ENCODE peak calls at places on chromosomes 1 and 21, in ten cellular contexts. Y is left ventricle myocardium inferior, N is GM12865, O is thyroid gland, A is keratinocyte, K is fibroblast of mammary gland, Z is astrocyte of the cerebellum, G is fibroblast of pulmonary artery, I is PC-3, V is GM23338. U is an unnamed sample.

GRCh38 chr1:156675715-156676311 is 1.4 kb downstream of the NES start:
- DNase-seq in Y (peak; percentile 48), N (no peak), O (no peak), A (no peak), K (no peak), Z (no peak), G (no peak), I (no peak), V (peak; percentile 65), U (peak; percentile 72)

GRCh38 chr1:11169202-11169601 is 20.0 kb upstream of the ANGPTL7 start:
- DNase-seq in Y (no peak), N (no peak), O (no peak), A (no peak), K (no peak), Z (no peak), G (no peak), I (no peak), V (no peak), U (no peak)

GRCh38 chr1:185567006-185567405 is 167.2 kb upstream of the HMCN1 start:
- DNase-seq in Y (no peak), N (peak; percentile 66), O (no peak), A (no peak), K (peak; percentile 22), Z (peak; percentile 59), G (peak; percentile 89), I (peak; percentile 44), V (no peak), U (peak; percentile 36)

GRCh38 chr1:228460830-228461229 is 26.4 kb upstream of the RNF187 start:
- DNase-seq in Y (no peak), N (no peak), O (no peak), A (no peak), K (no peak), Z (no peak), G (no peak), I (no peak), V (no peak), U (no peak)

GRCh38 chr1:117237701-117238413 is 27.1 kb upstream of the VTCN1 start:
- DNase-seq in Y (no peak), N (no peak), O (no peak), A (no peak), K (peak; percentile 48), Z (no peak), G (peak; percentile 26), I (peak; percentile 15), V (peak; percentile 11), U (no peak)

GRCh38 chr1:97501628-97502027 is 419.2 kb downstream of the DPYD start:
- DNase-seq in Y (no peak), N (no peak), O (no peak), A (no peak), K (no peak), Z (no peak), G (no peak), I (no peak), V (no peak), U (no peak)

GRCh38 chr1:230744382-230744781 is 2.8 kb upstream of the CAPN9 start:
- DNase-seq in Y (no peak), N (no peak), O (no peak), A (no peak), K (peak; percentile 13), Z (peak; percentile 32), G (peak; percentile 16), I (peak; percentile 79), V (no peak), U (peak; percentile 29)

GRCh38 chr1:223775711-223776074 is 63.4 kb downstream of the CAPN2 start:
- DNase-seq in Y (no peak), N (no peak), O (no peak), A (no peak), K (no peak), Z (no peak), G (no peak), I (no peak), V (no peak), U (no peak)

GRCh38 chr1:196425513-196425912 is 182.7 kb downstream of the KCNT2 start:
- DNase-seq in Y (no peak), N (no peak), O (no peak), A (no peak), K (no peak), Z (no peak), G (no peak), I (no peak), V (no peak), U (no peak)

GRCh38 chr1:43873851-43874250 is 59.8 kb upstream of the ARTN start:
- DNase-seq in Y (no peak), N (no peak), O (no peak), A (no peak), K (no peak), Z (no peak), G (no peak), I (no peak), V (no peak), U (no peak)

GRCh38 chr1:153220606-153221303 is 3.4 kb downstream of the PRR9 start:
- DNase-seq in Y (no peak), N (no peak), O (no peak), A (no peak), K (no peak), Z (no peak), G (no peak), I (no peak), V (no peak), U (no peak)

GRCh38 chr21:36654341-36654740 is 44.6 kb upstream of the SIM2 start:
- DNase-seq in Y (no peak), N (no peak), O (no peak), A (no peak), K (no peak), Z (no peak), G (no peak), I (no peak), V (no peak), U (no peak)

GRCh38 chr1:112501810-112502641 is 6.7 kb upstream of the WNT2B start:
- DNase-seq in Y (peak; percentile 74), N (peak; percentile 56), O (peak; percentile 73), A (no peak), K (peak; percentile 67), Z (peak; percentile 49), G (peak; percentile 72), I (peak; percentile 64), V (peak; percentile 67), U (peak; percentile 70)

GRCh38 chr1:214318356-214318755 is 37.4 kb downstream of the SMYD2 start:
- DNase-seq in Y (no peak), N (peak; percentile 28), O (no peak), A (no peak), K (peak; percentile 95), Z (peak; percentile 35), G (peak; percentile 24), I (no peak), V (no peak), U (no peak)

DNA sequence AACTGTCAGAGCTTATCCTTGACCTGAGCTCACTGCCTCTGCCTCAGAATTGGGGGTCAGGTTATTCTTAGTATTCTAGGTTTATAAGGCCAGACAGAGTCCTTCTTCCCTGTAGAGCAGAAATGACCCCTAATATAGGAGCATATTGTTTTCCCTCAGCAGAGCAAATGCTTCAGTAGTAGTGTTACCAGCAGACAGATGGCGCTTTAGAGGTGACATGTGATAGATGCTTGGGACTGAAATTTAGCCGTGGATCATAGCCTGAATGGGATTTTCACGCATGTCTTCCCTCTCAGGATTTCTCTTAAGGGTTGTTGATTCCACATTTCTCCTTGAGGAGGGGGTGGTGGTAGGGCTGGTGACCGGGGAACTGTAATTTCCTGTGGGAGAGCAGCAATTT is 24.5 kb downstream of the ADARB1 start:
- DNase-seq in Y (no peak), N (peak; percentile 43), O (no peak), A (no peak), K (peak; percentile 16), Z (no peak), G (peak; percentile 36), I (peak; percentile 52), V (peak; percentile 58), U (no peak)
- TF ChIP-seq CTCF in Y (peak; percentile 58), N (peak; percentile 52), O (no peak), A (peak; percentile 53), K (peak; percentile 40), Z (peak; percentile 51), G (peak; percentile 53), I (peak; percentile 80), V (peak; percentile 66), U (peak; percentile 44)

GRCh38 chr1:205629751-205630150 is 2.1 kb downstream of the ELK4 start:
- DNase-seq in Y (no peak), N (peak; percentile 40), O (no peak), A (no peak), K (no peak), Z (no peak), G (no peak), I (no peak), V (no peak), U (no peak)
- H3K4me3 ChIP-seq in Y (peak overlapping the region; percentile 80), N (peak overlapping the region; percentile 98), O (no peak overlapping the region), A (peak overlapping the region; percentile 94), K (no peak overlapping the region), Z (peak overlapping the region; percentile 77), G (peak overlapping the region; percentile 86), I (peak overlapping the region; percentile 86), V (peak overlapping the region; percentile 64), U (peak overlapping the region; percentile 65)

DNA sequence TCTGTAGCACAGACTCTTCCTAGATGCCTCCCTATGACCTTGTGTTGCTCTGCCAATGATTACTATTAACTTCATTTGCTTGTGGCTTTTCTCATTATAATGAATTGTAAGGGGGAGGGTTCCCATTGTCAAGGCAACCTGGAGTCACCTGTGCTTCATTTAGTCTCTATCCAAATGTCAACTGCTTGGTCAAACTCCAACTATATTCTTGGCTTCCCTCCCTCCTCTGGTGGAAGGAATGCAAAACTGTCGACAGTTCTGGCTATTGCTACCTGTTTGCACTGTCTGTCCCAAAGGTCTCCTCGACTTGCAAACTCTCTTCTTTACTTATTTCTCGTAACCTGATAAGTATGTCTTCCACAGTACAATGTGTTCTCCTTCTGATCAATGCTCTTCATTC is 100.3 kb downstream of the CACNA1E start:
- DNase-seq in Y (no peak), N (no peak), O (peak; percentile 63), A (no peak), K (no peak), Z (no peak), G (no peak), I (no peak), V (peak; percentile 87), U (no peak)
- TF ChIP-seq CTCF in Y (peak; percentile 48), N (no peak), O (no peak), A (peak; percentile 43), K (no peak), Z (no peak), G (no peak), I (no peak), V (peak; percentile 75), U (no peak)

GRCh38 chr1:61091455-61091854 is 9.1 kb downstream of the NFIA start:
- DNase-seq in Y (no peak), N (no peak), O (no peak), A (no peak), K (no peak), Z (no peak), G (no peak), I (no peak), V (no peak), U (no peak)

GRCh38 chr1:61088163-61088840 is 5.9 kb downstream of the NFIA start:
- DNase-seq in Y (no peak), N (no peak), O (no peak), A (no peak), K (no peak), Z (no peak), G (no peak), I (no peak), V (peak; percentile 64), U (no peak)

GRCh38 chr1:61090546-61090945 is 8.2 kb downstream of the NFIA start:
- DNase-seq in Y (no peak), N (no peak), O (no peak), A (no peak), K (no peak), Z (no peak), G (no peak), I (no peak), V (no peak), U (no peak)

GRCh38 chr1:61087574-61087973 is 5.2 kb downstream of the NFIA start:
- DNase-seq in Y (no peak), N (no peak), O (no peak), A (no peak), K (no peak), Z (no peak), G (no peak), I (no peak), V (no peak), U (no peak)

GRCh38 chr1:61089338-61089737 is 7.0 kb downstream of the NFIA start:
- DNase-seq in Y (no peak), N (no peak), O (no peak), A (no peak), K (no peak), Z (no peak), G (no peak), I (peak; percentile 39), V (no peak), U (no peak)
- H3K4me3 ChIP-seq in Y (peak overlapping the region; percentile 25), N (no peak overlapping the region), O (no peak overlapping the region), A (no peak overlapping the region), K (no peak overlapping the region), Z (no peak overlapping the region), G (no peak overlapping the region), I (no peak overlapping the region), V (no peak overlapping the region), U (no peak overlapping the region)